ENCODE peak calls at places on chromosomes 7 and 10, in ten cellular contexts. A, W, V, U, Q, G, F, N, H and S are unnamed samples.
A peak's percentile ranks its signal among the peaks of the same experiment; 100 is the strongest.

GRCh38 chr7:45982912-45983719 is 62.0 kb upstream of the IGFBP3 start:
- DNase-seq in N (no peak), A (peak; percentile 68), Q (no peak), H (no peak), U (no peak), G (no peak), V (no peak), F (no peak), W (no peak), S (no peak)

GRCh38 chr7:129607471-129608120 is 3.9 kb upstream of the NRF1 start:
- DNase-seq in Q (no peak), U (peak; percentile 42), A (no peak), N (peak; percentile 50), H (peak; percentile 87), F (no peak), W (peak; percentile 11), V (no peak), G (peak; percentile 58), S (peak; percentile 25)

GRCh38 chr7:100689230-100690135 is 4.6 kb downstream of the GIGYF1 start:
- DNase-seq in Q (no peak), W (no peak), U (no peak), N (no peak), H (no peak), A (no peak), F (no peak), G (no peak), V (no peak), S (no peak)

GRCh38 chr10:18423058-18423637 is 228.2 kb downstream of the NSUN6 start:
- DNase-seq in A (no peak), V (no peak), U (no peak), G (no peak), H (no peak), Q (no peak), W (no peak), N (no peak), F (no peak), S (no peak)

GRCh38 chr10:85959239-85959638 is 407.4 kb downstream of the GRID1 start:
- DNase-seq in U (no peak), V (no peak), A (no peak), G (no peak), F (no peak), N (no peak), W (no peak), H (no peak), Q (no peak), S (no peak)

GRCh38 chr10:129411146-129411705 is 55.8 kb upstream of the MGMT start:
- DNase-seq in U (no peak), N (no peak), H (no peak), Q (no peak), V (no peak), A (no peak), G (no peak), F (no peak), W (no peak), S (no peak)

GRCh38 chr7:158284121-158284520 is 303.5 kb downstream of the PTPRN2 start:
- DNase-seq in F (no peak), A (peak; percentile 61), G (no peak), Q (no peak), U (no peak), V (no peak), W (no peak), N (no peak), H (no peak), S (no peak)

GRCh38 chr7:25852249-25852994 is 299.6 kb upstream of the NFE2L3 start:
- DNase-seq in G (no peak), F (no peak), V (no peak), Q (no peak), A (no peak), H (peak; percentile 85), U (peak; percentile 24), W (no peak), N (peak; percentile 69), S (no peak)

GRCh38 chr10:16779375-16779774 is 37.8 kb downstream of the RSU1 start:
- DNase-seq in V (no peak), Q (peak; percentile 1), G (peak; percentile 10), F (no peak), U (no peak), A (no peak), W (peak; percentile 45), H (no peak), N (no peak), S (no peak)

GRCh38 chr7:46139079-46139478 is 218.0 kb upstream of the IGFBP3 start:
- DNase-seq in V (peak; percentile 84), H (no peak), Q (no peak), F (no peak), N (peak; percentile 40), W (no peak), G (no peak), A (no peak), U (peak; percentile 41), S (peak; percentile 94)

GRCh38 chr10:3451516-3452185 is 279.1 kb upstream of the PITRM1 start:
- DNase-seq in V (peak; percentile 69), N (no peak), F (no peak), G (no peak), Q (no peak), U (no peak), W (no peak), H (no peak), A (no peak), S (no peak)

GRCh38 chr10:103855424-103855823 is at the start of gene SH3PXD2A:
- DNase-seq in G (no peak), A (no peak), F (no peak), V (no peak), U (peak; percentile 58), Q (no peak), W (no peak), N (no peak), H (no peak), S (no peak)